ENCODE peak calls at places on chromosomes 6 and 20, in seven cellular contexts. I, W, B, T, R, O and L are unnamed samples.

GRCh38 chr6:43090557-43090952 is 14.4 kb downstream of the PTK7 start:
- DNase-seq in O (no peak), I (no peak), W (no peak), B (no peak), R (no peak), T (peak; percentile 44), L (no peak)

GRCh38 chr20:3172933-3173581 is at the start of gene LZTS3:
- DNase-seq in R (peak; percentile 60), T (peak; percentile 39), O (peak; percentile 81), B (peak; percentile 66), I (peak; percentile 62), W (peak; percentile 57), L (peak; percentile 77)

GRCh38 chr20:50439539-50440453 is 70.4 kb upstream of the PTPN1 start:
- DNase-seq in T (no peak), W (no peak), B (no peak), I (no peak), O (no peak), R (no peak), L (no peak)

GRCh38 chr6:145948328-145948727 is 15.8 kb downstream of the SHPRH start:
- DNase-seq in T (peak; percentile 44), O (no peak), B (no peak), R (no peak), I (no peak), W (peak; percentile 63), L (no peak)

GRCh38 chr6:116159782-116160524 is 34.0 kb upstream of the COL10A1 start:
- DNase-seq in B (no peak), T (peak; percentile 38), I (no peak), R (no peak), O (no peak), W (no peak), L (no peak)

GRCh38 chr6:54222217-54222616 is 86.0 kb upstream of the TINAG start:
- DNase-seq in O (no peak), B (no peak), I (no peak), T (no peak), W (no peak), R (no peak), L (no peak)

GRCh38 chr6:11374036-11375010 is 141.9 kb upstream of the NEDD9 start:
- DNase-seq in O (no peak), B (no peak), R (no peak), W (no peak), T (no peak), I (no peak), L (no peak)

GRCh38 chr6:97066056-97066455 is 141.5 kb downstream of the KLHL32 start:
- DNase-seq in I (no peak), W (no peak), T (no peak), O (no peak), R (no peak), B (no peak), L (no peak)

GRCh38 chr6:25056130-25056529 is 120.4 kb upstream of the RIPOR2 start:
- DNase-seq in T (no peak), B (no peak), O (no peak), R (no peak), W (no peak), I (no peak), L (no peak)

GRCh38 chr6:110812719-110813118 is 2.5 kb downstream of the CDK19 start:
- DNase-seq in B (no peak), O (no peak), R (no peak), W (no peak), T (no peak), I (no peak), L (no peak)
- H3K4me1 ChIP-seq in B (peaks cover 24% of the 10 kb centered on the region), O (no peaks in the 10 kb centered on the region), R (peaks cover 9% of the 10 kb centered on the region), W (peaks cover 7% of the 10 kb centered on the region), T (no peaks in the 10 kb centered on the region), I (peaks cover 16% of the 10 kb centered on the region), L (peaks cover 7% of the 10 kb centered on the region)

DNA sequence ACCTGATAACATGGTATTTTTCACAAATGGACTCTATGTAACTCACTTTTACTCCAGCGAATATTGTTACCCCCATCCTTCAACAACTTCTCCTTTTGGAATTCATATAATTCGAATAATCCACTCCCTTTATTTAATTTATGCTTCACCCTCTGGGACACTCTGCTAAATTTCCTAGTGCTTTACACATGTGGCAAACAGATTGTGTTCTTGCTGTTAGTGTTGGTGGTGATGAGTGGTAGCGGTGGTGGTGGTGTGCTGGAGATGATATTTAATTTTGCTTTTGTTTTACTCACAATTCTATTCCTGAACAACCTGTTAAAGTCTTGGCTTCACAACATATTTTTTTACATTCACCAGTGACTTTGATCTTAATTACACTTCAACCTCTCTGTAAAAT is 32.8 kb downstream of the HTR1B start:
- DNase-seq in R (no peak), I (no peak), B (no peak), O (no peak), W (no peak), T (no peak), L (no peak)
- H3K4me1 ChIP-seq in R (peaks cover 5% of the 10 kb centered on the region), I (no peaks in the 10 kb centered on the region), B (no peaks in the 10 kb centered on the region), O (no peaks in the 10 kb centered on the region), W (no peaks in the 10 kb centered on the region), T (no peaks in the 10 kb centered on the region), L (no peaks in the 10 kb centered on the region)

GRCh38 chr6:5172057-5172683 is 87.0 kb downstream of the PPP1R3G start:
- DNase-seq in R (no peak), B (no peak), I (no peak), O (no peak), W (no peak), T (no peak), L (no peak)

GRCh38 chr6:5175195-5175594 is 85.6 kb downstream of the LYRM4 start:
- DNase-seq in O (no peak), W (no peak), R (no peak), T (no peak), B (no peak), I (peak; percentile 29), L (peak; percentile 16)

GRCh38 chr6:5174756-5175155 is 86.0 kb downstream of the LYRM4 start:
- DNase-seq in R (no peak), W (no peak), O (no peak), T (no peak), B (no peak), I (no peak), L (no peak)

GRCh38 chr6:5175635-5176034 is 85.1 kb downstream of the LYRM4 start:
- DNase-seq in B (no peak), R (no peak), T (no peak), I (no peak), O (no peak), W (no peak), L (no peak)

GRCh38 chr6:5173862-5174643 is 86.7 kb downstream of the LYRM4 start:
- DNase-seq in T (peak; percentile 19), I (no peak), B (no peak), O (no peak), R (no peak), W (no peak), L (no peak)
- H3K4me1 ChIP-seq in T (peaks cover 2% of the 10 kb centered on the region), I (no peaks in the 10 kb centered on the region), B (no peaks in the 10 kb centered on the region), O (no peaks in the 10 kb centered on the region), R (no peaks in the 10 kb centered on the region), W (no peaks in the 10 kb centered on the region), L (no peaks in the 10 kb centered on the region)

GRCh38 chr20:45892828-45893500 is 1.8 kb downstream of the CTSA start:
- DNase-seq in T (no peak), O (no peak), I (no peak), B (no peak), R (no peak), W (no peak), L (peak; percentile 44)

GRCh38 chr20:45890997-45891983 is at the start of the genes CTSA and NEURL2:
- DNase-seq in T (peak; percentile 92), I (peak; percentile 95), B (peak; percentile 90), O (peak; percentile 92), W (peak; percentile 96), R (peak; percentile 88), L (peak; percentile 99)

GRCh38 chr20:45894797-45895196 is 3.7 kb downstream of the CTSA start:
- DNase-seq in R (no peak), I (no peak), W (no peak), B (no peak), O (no peak), T (no peak), L (no peak)

GRCh38 chr20:45892049-45892816 is 1.1 kb downstream of the CTSA start:
- DNase-seq in I (peak; percentile 50), R (peak; percentile 35), T (peak; percentile 41), B (peak; percentile 39), W (peak; percentile 48), O (no peak), L (no peak)

DNA sequence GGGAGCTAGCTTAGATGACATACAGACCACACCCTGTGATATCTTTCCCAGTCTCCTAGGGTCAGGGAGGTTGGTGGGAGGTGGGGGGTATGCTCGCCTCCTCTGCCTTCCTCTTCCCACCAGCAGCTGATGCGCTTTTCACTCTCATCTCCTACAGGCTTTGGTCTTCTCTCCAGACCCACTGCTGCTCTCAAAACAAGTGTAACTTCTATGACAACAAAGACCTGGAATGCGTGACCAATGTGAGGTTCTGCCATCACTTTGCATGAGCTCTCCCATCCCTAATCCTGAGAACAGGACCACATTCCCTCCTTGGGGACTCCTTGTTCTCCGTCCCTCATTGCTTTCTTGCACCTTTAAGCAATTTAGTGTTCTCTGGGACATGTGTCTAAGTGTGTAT is 2.7 kb downstream of the CTSA start:
- DNase-seq in T (no peak), R (no peak), O (no peak), W (no peak), I (no peak), B (no peak), L (no peak)
- H3K4me1 ChIP-seq in T (peaks cover 3% of the 10 kb centered on the region), R (peaks cover 22% of the 10 kb centered on the region), O (peaks cover 3% of the 10 kb centered on the region), W (peaks cover 9% of the 10 kb centered on the region), I (peaks cover 14% of the 10 kb centered on the region), B (peaks cover 14% of the 10 kb centered on the region), L (peaks cover 8% of the 10 kb centered on the region)